ENCODE peak calls at places on chromosome 19, in five cellular contexts. E is upper lobe of left lung, G is HepG2, C is HCT116, B is GM12878. K is an unnamed sample.

GRCh38 chr19:45779231-45780145 is 2.8 kb downstream of the DMPK start:
- ATAC-seq in E (peak; percentile 91), G (peak; percentile 49), C (peak; percentile 85), B (peak; percentile 99), K (peak; percentile 86)

GRCh38 chr19:29293736-29294342 is 80.9 kb upstream of the UQCRFS1 start:
- ATAC-seq in E (no peak), G (no peak), C (no peak), B (no peak), K (no peak)

GRCh38 chr19:38577826-38578225 is 39.9 kb downstream of the MAP4K1 start:
- ATAC-seq in E (no peak), G (no peak), C (no peak), B (no peak), K (no peak)

GRCh38 chr19:39246951-39247669 is 1.5 kb downstream of the IFNL4 start:
- ATAC-seq in E (no peak), G (no peak), C (peak; percentile 39), B (peak; percentile 60), K (no peak)

GRCh38 chr19:45607071-45608029 is 5.3 kb upstream of the GPR4 start:
- ATAC-seq in E (peak; percentile 89), G (peak; percentile 82), C (peak; percentile 80), B (peak; percentile 80), K (peak; percentile 79)

GRCh38 chr19:31120952-31121351 is 228.3 kb downstream of the TSHZ3 start:
- ATAC-seq in E (no peak), G (no peak), C (no peak), B (no peak), K (no peak)

GRCh38 chr19:11387154-11388034 is 3.3 kb upstream of the EPOR start:
- ATAC-seq in E (no peak), G (no peak), C (no peak), B (no peak), K (no peak)

GRCh38 chr19:42114412-42114811 is 17.8 kb downstream of the POU2F2 start:
- ATAC-seq in E (no peak), G (no peak), C (no peak), B (peak; percentile 93), K (no peak)

GRCh38 chr19:42655748-42656147 is 61.0 kb upstream of the CEACAM8 start:
- ATAC-seq in E (no peak), G (no peak), C (no peak), B (no peak), K (no peak)

GRCh38 chr19:21022996-21023395 is 2.5 kb downstream of the ZNF430 start:
- ATAC-seq in E (no peak), G (no peak), C (no peak), B (peak; percentile 32), K (no peak)

GRCh38 chr19:13700621-13701020 is 63.7 kb upstream of the MRI1 start:
- ATAC-seq in E (no peak), G (no peak), C (no peak), B (no peak), K (no peak)

GRCh38 chr19:47886010-47886559 is at the start of gene SULT2A1:
- ATAC-seq in E (no peak), G (peak; percentile 92), C (no peak), B (no peak), K (no peak)

GRCh38 chr19:6777434-6777833 is 4.9 kb downstream of the VAV1 start:
- ATAC-seq in E (no peak), G (no peak), C (no peak), B (no peak), K (no peak)

GRCh38 chr19:28435551-28436261 is 777.2 kb downstream of the UQCRFS1 start:
- ATAC-seq in E (no peak), G (no peak), C (no peak), B (no peak), K (no peak)

GRCh38 chr19:29837448-29837961 is 25.7 kb downstream of the CCNE1 start:
- ATAC-seq in E (no peak), G (no peak), C (no peak), B (peak; percentile 84), K (no peak)

GRCh38 chr19:49891393-49891792 is 5.3 kb downstream of the IL4I1 start:
- ATAC-seq in E (no peak), G (no peak), C (no peak), B (no peak), K (no peak)

GRCh38 chr19:47330466-47330869 is 1.5 kb upstream of the C5AR2 start:
- ATAC-seq in E (peak; percentile 55), G (peak; percentile 48), C (no peak), B (no peak), K (peak; percentile 66)

GRCh38 chr19:10861118-10861651 is 10.2 kb upstream of the CARM1 start:
- ATAC-seq in E (no peak), G (peak; percentile 65), C (peak; percentile 55), B (peak; percentile 43), K (no peak)

GRCh38 chr19:2363419-2363818 is 3.4 kb downstream of the TMPRSS9 start:
- ATAC-seq in E (no peak), G (no peak), C (no peak), B (no peak), K (no peak)
- TF ChIP-seq CTCF in E (no peak), G (no peak), C (no peak), B (no peak), K (no peak)

GRCh38 chr19:18417250-18418033 is 1.8 kb upstream of the SSBP4 start:
- ATAC-seq in E (peak; percentile 38), G (peak; percentile 40), C (peak; percentile 49), B (peak; percentile 45), K (peak; percentile 30)
- TF ChIP-seq POLR2A in E (peak; percentile 68), G (peak; percentile 34), C (no peak), B (peak; percentile 15), K (peak; percentile 48)

DNA sequence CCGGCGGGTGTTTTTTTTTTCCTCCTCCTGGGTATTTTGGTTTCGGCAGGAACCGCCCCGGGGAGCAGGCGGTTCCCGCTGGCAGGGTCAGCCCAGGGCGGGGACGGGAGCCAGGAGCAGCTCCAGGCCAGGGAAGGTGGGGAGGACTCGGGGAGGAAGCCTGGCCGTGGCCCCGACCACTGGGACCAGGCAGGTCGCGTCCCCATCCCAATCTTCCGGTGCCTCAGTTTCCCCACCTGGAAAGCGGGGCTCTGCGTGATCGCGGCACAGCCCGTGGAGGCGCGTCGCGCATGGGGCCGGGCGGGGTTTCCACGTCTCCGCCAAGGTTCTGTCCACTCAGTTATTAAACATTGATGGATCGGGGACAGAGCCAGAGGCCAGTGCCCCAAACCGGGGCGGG is 34.8 kb downstream of the IL12RB1 start:
- ATAC-seq in E (no peak), G (no peak), C (no peak), B (no peak), K (peak; percentile 58)
- TF ChIP-seq POLR2AphosphoS5 in E (peak; percentile 27), G (no peak), C (no peak), B (no peak), K (no peak)

DNA sequence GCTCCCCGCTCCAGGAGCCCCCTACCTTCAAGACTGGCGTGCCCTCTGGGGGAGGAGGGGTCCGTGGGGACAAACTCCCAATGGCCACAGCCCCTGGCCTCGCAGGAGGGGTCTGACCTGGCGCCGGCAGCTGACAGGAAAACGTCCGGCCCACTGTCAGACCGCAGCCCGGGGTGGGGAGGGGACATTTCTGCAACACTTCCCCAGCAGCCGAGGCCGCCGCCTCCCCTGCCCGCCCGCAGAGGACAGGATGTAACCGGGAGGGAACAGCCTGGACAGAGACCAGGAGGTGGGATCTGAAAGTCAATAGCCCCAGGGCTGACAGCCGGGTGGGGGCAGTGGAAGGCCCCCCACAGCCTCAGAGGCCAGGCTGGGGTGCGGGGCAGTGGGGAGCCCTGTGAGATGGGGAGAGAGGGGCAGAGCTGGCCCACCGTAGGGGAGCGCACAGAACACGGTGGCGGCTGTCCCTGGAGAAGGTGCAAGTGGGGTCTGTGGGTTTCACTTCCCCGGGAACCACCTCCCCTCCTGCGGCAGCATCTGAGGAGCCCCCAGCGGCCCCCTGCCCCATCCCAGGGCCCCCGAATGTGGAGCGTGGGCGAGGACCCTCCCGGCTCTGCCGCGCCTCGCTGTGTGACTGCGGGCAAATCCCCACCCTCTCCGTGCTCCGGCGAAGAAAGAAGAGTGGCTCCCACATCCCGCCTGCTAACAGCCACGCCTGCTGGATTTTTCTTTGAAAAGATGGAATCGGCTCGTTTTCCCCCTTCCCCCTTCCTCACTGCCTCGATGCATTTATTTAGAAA is at the start of gene PEAK3:
- ATAC-seq in E (peak; percentile 82), G (peak; percentile 70), C (no peak), B (peak; percentile 80), K (peak; percentile 75)
- TF ChIP-seq CTCF in E (no peak), G (peak; percentile 19), C (no peak), B (peak; percentile 2), K (no peak)

K was measured in gastroesophageal sphincter.